ENCODE peak calls at places on chromosomes 13 and 19, in six cellular contexts. D is CD4-positive, alpha-beta T cell; E is epithelial cell of esophagus; J is mammary epithelial cell; K is neural crest cell; Z is K562. Q is an unnamed sample.

GRCh38 chr13:23960566-23961156 is 63.4 kb upstream of the C1QTNF9B start:
- DNase-seq in Z (peak), K (no peak), D (no peak), J (peak), E (peak), Q (peak)

GRCh38 chr13:110216403-110217041 is 90.4 kb downstream of the COL4A1 start:
- DNase-seq in J (no peak), Z (no peak), E (no peak), D (no peak), K (no peak), Q (no peak)

GRCh38 chr19:16342002-16342715 is 17.5 kb downstream of the KLF2 start:
- DNase-seq in K (no peak), D (no peak), E (no peak), J (no peak), Z (no peak), Q (no peak)

GRCh38 chr13:28568286-28568685 is 73.4 kb upstream of the FLT1 start:
- DNase-seq in K (no peak), E (no peak), Z (peak), J (no peak), D (no peak), Q (no peak)

GRCh38 chr19:10271543-10272086 is 695 bp downstream of the ICAM1 start:
- DNase-seq in Z (no peak), J (no peak), K (no peak), D (no peak), E (no peak), Q (peak)

GRCh38 chr13:32225494-32225931 is 89.7 kb downstream of the ZAR1L start:
- DNase-seq in D (no peak), K (no peak), Z (no peak), E (no peak), J (no peak), Q (no peak)

GRCh38 chr13:112153846-112154245 is 86.9 kb downstream of the SOX1 start:
- DNase-seq in E (no peak), K (no peak), Z (no peak), J (no peak), D (no peak), Q (no peak)

GRCh38 chr19:33477781-33478180 is 43.8 kb downstream of the PEPD start:
- DNase-seq in Z (no peak), E (no peak), J (no peak), K (no peak), D (no peak), Q (no peak)

GRCh38 chr19:32876919-32877285 is 7.3 kb upstream of the SLC7A9 start:
- DNase-seq in Z (no peak), K (no peak), D (no peak), E (peak), J (no peak), Q (no peak)

GRCh38 chr13:42148538-42148937 is 100.1 kb downstream of the DGKH start:
- DNase-seq in E (no peak), J (no peak), D (no peak), K (no peak), Z (no peak), Q (no peak)

GRCh38 chr13:75326173-75327131 is 155.5 kb downstream of the TBC1D4 start:
- DNase-seq in J (peak), Z (peak), K (no peak), D (peak), E (peak), Q (no peak)

GRCh38 chr13:71055644-71056043 is 811.4 kb downstream of the DACH1 start:
- DNase-seq in E (no peak), J (no peak), D (no peak), K (no peak), Z (no peak), Q (no peak)

GRCh38 chr19:58218899-58219298 is 9.8 kb upstream of the ZNF544 start:
- DNase-seq in J (no peak), D (no peak), Z (peak), K (no peak), E (peak), Q (peak)

GRCh38 chr13:113144255-113144629 is 14.2 kb upstream of the PROZ start:
- DNase-seq in K (no peak), D (no peak), E (no peak), J (no peak), Z (no peak), Q (no peak)

GRCh38 chr13:46668906-46669525 is 116.0 kb downstream of the LRCH1 start:
- DNase-seq in Z (no peak), E (no peak), J (no peak), K (no peak), D (no peak), Q (no peak)

GRCh38 chr19:55322495-55322894 is 2.6 kb downstream of the TMEM150B start:
- DNase-seq in D (no peak), E (no peak), K (no peak), Z (no peak), J (no peak), Q (no peak)

GRCh38 chr13:27038323-27038722 is 133.3 kb downstream of the USP12 start:
- DNase-seq in K (no peak), E (peak), J (peak), Z (no peak), D (no peak), Q (peak)

GRCh38 chr13:79070343-79070974 is 335.6 kb downstream of the RBM26 start:
- DNase-seq in E (no peak), D (no peak), Z (no peak), J (no peak), K (no peak), Q (no peak)

GRCh38 chr19:33688657-33688992 is 66.9 kb downstream of the CHST8 start:
- DNase-seq in Z (no peak), J (no peak), K (no peak), D (no peak), E (no peak), Q (no peak)

GRCh38 chr13:31090921-31091624 is 70.6 kb downstream of the HSPH1 start:
- DNase-seq in D (no peak), E (peak), J (no peak), Z (no peak), K (no peak), Q (no peak)

GRCh38 chr13:73900591-73900990 is 233.6 kb downstream of the KLF12 start:
- DNase-seq in E (no peak), D (no peak), K (no peak), Z (no peak), J (no peak), Q (no peak)

GRCh38 chr13:20188649-20189553 is 3.8 kb downstream of the GJB2 start:
- DNase-seq in K (no peak), D (no peak), E (no peak), Z (peak), J (no peak), Q (no peak)

GRCh38 chr19:12749938-12750521 is 1.6 kb upstream of the BEST2 start:
- DNase-seq in Z (no peak), D (no peak), J (no peak), E (peak), K (no peak), Q (peak)

GRCh38 chr13:110637275-110637674 is 21.9 kb downstream of the NAXD start:
- DNase-seq in Z (no peak), D (no peak), E (no peak), J (no peak), K (no peak), Q (no peak)

GRCh38 chr13:54029226-54029625 is 1000.6 kb downstream of the OLFM4 start:
- DNase-seq in E (peak), D (no peak), J (peak), Z (no peak), K (no peak), Q (peak)

GRCh38 chr19:40278361-40279045 is 6.6 kb downstream of the AKT2 start:
- DNase-seq in K (no peak), D (no peak), E (no peak), Z (no peak), J (no peak), Q (no peak)

GRCh38 chr13:105035092-105035491 is 1500.4 kb downstream of the EFNB2 start:
- DNase-seq in K (no peak), E (no peak), Z (no peak), D (no peak), J (no peak), Q (no peak)

GRCh38 chr19:44401108-44401786 is at the start of gene ZNF285:
- DNase-seq in Z (peak), E (peak), D (peak), J (peak), K (peak), Q (peak)

GRCh38 chr19:4547303-4548237 is 7.7 kb upstream of the LRG1 start:
- DNase-seq in J (no peak), E (peak), K (no peak), Z (peak), D (no peak), Q (peak)

GRCh38 chr13:52377898-52378297 is 28.1 kb downstream of the THSD1 start:
- DNase-seq in Z (no peak), J (no peak), D (no peak), E (no peak), K (no peak), Q (no peak)

GRCh38 chr13:94114166-94114565 is 365.3 kb downstream of the DCT start:
- DNase-seq in K (no peak), J (no peak), E (no peak), D (no peak), Z (no peak), Q (no peak)

GRCh38 chr13:94119360-94119936 is 360.0 kb downstream of the DCT start:
- DNase-seq in D (no peak), Z (no peak), K (no peak), J (no peak), E (no peak), Q (no peak)

GRCh38 chr13:94112731-94113130 is 366.8 kb downstream of the DCT start:
- DNase-seq in D (no peak), K (no peak), Z (no peak), J (no peak), E (no peak), Q (no peak)

GRCh38 chr13:94112227-94112626 is 367.3 kb downstream of the DCT start:
- DNase-seq in J (peak), D (no peak), E (peak), Z (no peak), K (no peak), Q (peak)

GRCh38 chr13:94115054-94115453 is 364.4 kb downstream of the DCT start:
- DNase-seq in Z (no peak), E (no peak), J (no peak), K (no peak), D (no peak), Q (no peak)
- TF ChIP-seq CTCF in Z (no peak), E (no peak), J (peak), K (peak), D (no peak), Q (no peak)

GRCh38 chr19:18227781-18228271 is 1.6 kb upstream of the PDE4C start:
- DNase-seq in E (no peak), J (no peak), D (no peak), K (no peak), Z (no peak), Q (no peak)

GRCh38 chr19:18230941-18231734 is 4.9 kb upstream of the PDE4C start:
- DNase-seq in K (no peak), J (no peak), D (no peak), Z (peak), E (no peak), Q (no peak)

GRCh38 chr19:18231775-18232174 is 5.5 kb upstream of the PDE4C start:
- DNase-seq in E (no peak), D (no peak), J (no peak), K (no peak), Z (peak), Q (no peak)

GRCh38 chr19:18229474-18229873 is 3.2 kb upstream of the PDE4C start:
- DNase-seq in K (no peak), J (no peak), Z (no peak), E (no peak), D (no peak), Q (no peak)

DNA sequence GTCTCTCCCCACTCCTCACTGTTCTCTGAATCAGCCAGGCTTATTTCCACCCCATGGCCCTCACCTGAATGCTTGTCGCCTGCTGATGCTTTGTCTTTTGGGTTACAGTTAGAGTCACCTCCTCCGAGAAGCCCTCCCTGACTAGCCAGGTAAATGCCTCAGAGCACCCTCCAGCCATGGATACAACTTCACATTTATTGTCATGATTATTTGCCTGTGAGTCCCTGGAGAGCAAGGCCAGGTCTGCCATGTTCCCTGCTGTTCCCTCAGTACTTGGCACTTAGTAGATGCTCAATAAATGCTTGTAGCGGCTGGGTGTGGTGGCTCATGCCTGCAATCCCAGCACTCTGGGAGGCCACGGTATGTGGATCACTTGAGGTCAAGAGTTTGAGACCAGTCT is 3.7 kb upstream of the PDE4C start:
- DNase-seq in D (no peak), E (no peak), K (no peak), J (no peak), Z (no peak), Q (no peak)
- TF ChIP-seq CTCF in D (no peak), E (no peak), K (no peak), J (no peak), Z (no peak), Q (no peak)

DNA sequence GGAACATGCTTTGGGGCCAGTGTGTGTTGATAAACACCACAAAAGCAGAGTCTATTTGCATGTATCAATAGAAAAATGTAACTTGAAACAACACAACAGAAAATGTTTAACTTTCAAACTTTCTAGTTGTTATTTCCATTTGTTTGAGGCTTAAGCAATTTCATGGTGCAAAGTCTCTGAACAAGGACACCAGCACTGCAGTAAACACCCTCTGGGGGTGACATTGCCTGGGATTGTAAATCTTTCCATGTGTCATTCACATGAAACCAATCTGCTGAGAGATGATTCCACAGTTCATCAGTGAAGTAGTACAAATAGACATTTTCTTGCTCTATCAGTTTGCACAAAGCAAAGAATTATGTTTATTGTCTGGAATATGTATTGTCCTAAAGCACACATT is 124.5 kb downstream of the ITGBL1 start:
- DNase-seq in D (no peak), J (no peak), Z (no peak), K (no peak), E (no peak), Q (no peak)
- TF ChIP-seq CTCF in D (no peak), J (no peak), Z (no peak), K (no peak), E (no peak), Q (no peak)

GRCh38 chr13:36076211-36076610 is 55.0 kb downstream of the DCLK1 start:
- DNase-seq in E (no peak), Z (no peak), J (no peak), K (no peak), D (no peak), Q (no peak)
- TF ChIP-seq CTCF in E (no peak), Z (no peak), J (no peak), K (no peak), D (no peak), Q (no peak)

GRCh38 chr13:68982961-68983619 is 1124.5 kb upstream of the ATXN8OS start:
- DNase-seq in K (no peak), D (no peak), J (no peak), Z (no peak), E (no peak), Q (no peak)
- TF ChIP-seq CTCF in K (no peak), D (no peak), J (no peak), Z (no peak), E (no peak), Q (no peak)